ENCODE peak calls at places on chromosome 22, in ten cellular contexts. I, P, J, N, R, B, M, Q, A and H are unnamed samples.

GRCh38 chr22:43370045-43370444 is 26.9 kb upstream of the SCUBE1 start:
- DNase-seq in Q (no peak), R (no peak), M (no peak), A (no peak), N (no peak), B (no peak), J (no peak), I (no peak), P (peak; percentile 83), H (no peak)

GRCh38 chr22:35074583-35074982 is 8.6 kb downstream of the ISX start:
- DNase-seq in N (no peak), A (no peak), Q (no peak), J (no peak), I (no peak), B (no peak), M (no peak), R (no peak), P (no peak), H (no peak)

GRCh38 chr22:30444632-30445437 is 19.3 kb downstream of the MTFP1 start:
- DNase-seq in P (peak; percentile 93), M (no peak), I (peak; percentile 50), R (peak; percentile 82), J (peak; percentile 90), B (peak; percentile 48), N (peak; percentile 49), Q (no peak), A (peak; percentile 65), H (peak; percentile 61)

GRCh38 chr22:27123880-27124279 is 466.5 kb downstream of the MIAT start:
- DNase-seq in M (no peak), N (no peak), I (no peak), R (no peak), Q (no peak), P (no peak), B (no peak), A (no peak), J (no peak), H (no peak)

GRCh38 chr22:45423524-45423923 is 10.0 kb downstream of the RIBC2 start:
- DNase-seq in A (no peak), R (no peak), B (no peak), J (no peak), P (no peak), M (no peak), I (no peak), N (no peak), Q (no peak), H (no peak)

GRCh38 chr22:23565942-23566715 is 14.0 kb downstream of the IGLL1 start:
- DNase-seq in N (no peak), B (peak; percentile 43), R (peak; percentile 67), Q (no peak), J (peak; percentile 65), I (no peak), M (no peak), P (peak; percentile 80), A (no peak), H (no peak)

GRCh38 chr22:36870250-36870649 is 9.4 kb downstream of the NCF4 start:
- DNase-seq in N (no peak), I (no peak), P (no peak), M (peak; percentile 25), A (peak; percentile 79), B (no peak), J (no peak), Q (no peak), R (no peak), H (no peak)

GRCh38 chr22:36431977-36432376 is 44.2 kb upstream of the MYH9 start:
- DNase-seq in P (no peak), A (no peak), N (no peak), R (no peak), I (no peak), M (no peak), J (no peak), B (no peak), Q (no peak), H (no peak)

GRCh38 chr22:23827351-23827995 is 11.3 kb downstream of the DERL3 start:
- DNase-seq in P (no peak), J (no peak), B (no peak), M (no peak), A (no peak), N (no peak), R (peak; percentile 1), I (no peak), Q (no peak), H (no peak)

GRCh38 chr22:17348464-17349103 is 20.7 kb upstream of the CECR2 start:
- DNase-seq in P (no peak), J (no peak), Q (no peak), N (no peak), R (no peak), A (no peak), I (no peak), M (no peak), B (no peak), H (no peak)

GRCh38 chr22:38266120-38266519 is 6.7 kb downstream of the TMEM184B start:
- DNase-seq in P (no peak), B (no peak), N (no peak), R (no peak), I (no peak), M (no peak), J (no peak), Q (no peak), A (no peak), H (no peak)

GRCh38 chr22:19801340-19802000 is 40.9 kb downstream of the TBX1 start:
- DNase-seq in Q (peak; percentile 86), N (no peak), A (no peak), M (no peak), P (no peak), R (no peak), J (no peak), B (no peak), I (no peak), H (no peak)
- H3K36me3 ChIP-seq in Q (no peaks in the 10 kb centered on the region), N (no peaks in the 10 kb centered on the region), A (no peaks in the 10 kb centered on the region), M (no peaks in the 10 kb centered on the region), P (no peaks in the 10 kb centered on the region), R (no peaks in the 10 kb centered on the region), J (no peaks in the 10 kb centered on the region), B (no peaks in the 10 kb centered on the region), I (peaks cover 6% of the 10 kb centered on the region), H (no peaks in the 10 kb centered on the region)

DNA sequence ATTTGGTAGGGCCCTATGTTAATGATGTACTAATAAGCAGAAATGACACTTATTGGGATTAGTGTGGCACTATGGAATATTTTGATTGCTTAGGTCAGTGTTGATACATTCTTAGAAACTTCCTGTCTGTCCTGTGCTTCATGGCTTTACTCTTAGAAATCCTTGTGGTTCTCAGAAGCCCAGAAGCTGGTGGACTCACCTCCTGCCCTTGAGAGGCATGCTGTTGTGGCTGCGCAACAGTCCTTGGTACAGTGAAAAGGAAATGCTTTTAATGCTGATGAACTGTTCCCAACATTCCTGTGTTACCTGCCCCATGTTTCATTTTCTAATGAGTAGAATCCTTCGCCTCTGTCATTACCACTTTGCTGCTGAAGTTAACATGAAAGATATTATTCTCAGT is 52.4 kb upstream of the MYO18B start:
- DNase-seq in J (no peak), R (no peak), B (no peak), Q (peak; percentile 16), I (no peak), M (no peak), N (no peak), A (no peak), P (no peak), H (no peak)
- H3K4me3 ChIP-seq in J (no peak overlapping the region), R (no peak overlapping the region), B (no peak overlapping the region), Q (no peak overlapping the region), I (no peak overlapping the region), M (no peak overlapping the region), N (no peak overlapping the region), A (no peak overlapping the region), P (no peak overlapping the region), H (no peak overlapping the region)

GRCh38 chr22:48693377-48694135 is 1134.1 kb downstream of the BRD1 start:
- DNase-seq in A (no peak), P (no peak), R (no peak), I (no peak), M (no peak), B (no peak), J (no peak), Q (no peak), N (no peak), H (no peak)

GRCh38 chr22:48692734-48693376 is 1134.8 kb downstream of the BRD1 start:
- DNase-seq in R (no peak), J (no peak), I (no peak), M (no peak), A (no peak), Q (no peak), P (no peak), N (no peak), B (no peak), H (no peak)

GRCh38 chr22:48695251-48695650 is 1132.4 kb downstream of the BRD1 start:
- DNase-seq in P (no peak), Q (peak; percentile 24), N (no peak), M (no peak), I (no peak), B (no peak), J (no peak), R (no peak), A (no peak), H (no peak)

GRCh38 chr22:48695731-48696305 is 1131.9 kb downstream of the BRD1 start:
- DNase-seq in N (no peak), I (no peak), R (no peak), B (no peak), A (no peak), P (no peak), J (no peak), Q (no peak), M (no peak), H (no peak)

GRCh38 chr22:48694296-48694883 is 1133.3 kb downstream of the BRD1 start:
- DNase-seq in R (no peak), P (no peak), M (no peak), B (no peak), J (no peak), Q (no peak), N (no peak), A (no peak), I (no peak), H (no peak)
- H3K9me3 ChIP-seq in R (no peaks in the 10 kb centered on the region), P (no peaks in the 10 kb centered on the region), M (no peaks in the 10 kb centered on the region), B (no peaks in the 10 kb centered on the region), J (no peaks in the 10 kb centered on the region), Q (no peaks in the 10 kb centered on the region), N (no peaks in the 10 kb centered on the region), A (no peaks in the 10 kb centered on the region), I (no peaks in the 10 kb centered on the region), H (no peaks in the 10 kb centered on the region)

GRCh38 chr22:41650821-41651220 is 29.7 kb downstream of the XRCC6 start:
- DNase-seq in J (no peak), R (no peak), I (no peak), A (no peak), Q (no peak), P (no peak), N (no peak), B (no peak), M (no peak), H (no peak)
- H3K36me3 ChIP-seq in J (peaks cover 91% of the 10 kb centered on the region), R (peaks cover 31% of the 10 kb centered on the region), I (peaks cover 70% of the 10 kb centered on the region), A (peaks cover 57% of the 10 kb centered on the region), Q (peaks cover 60% of the 10 kb centered on the region), P (peaks cover 83% of the 10 kb centered on the region), N (peaks cover 49% of the 10 kb centered on the region), B (peaks cover 3% of the 10 kb centered on the region), M (peaks cover 32% of the 10 kb centered on the region), H (peaks cover 90% of the 10 kb centered on the region)